ENCODE peak calls at places on chromosomes 1 and 21, in five cellular contexts. F is neural progenitor cell, V is colonic mucosa, N is GM23248, H is mesenchymal stem cell. L is an unnamed sample. For H3K36me3, the result is how much of the 10 kb centered on the place peaks cover.

GRCh38 chr1:74937176-74937575 is 197.0 kb upstream of the LHX8 start:
- DNase-seq in V (no peak), F (no peak), H (no peak), N (no peak), L (no peak)

GRCh38 chr1:84143796-84144565 is at the start of gene PRKACB:
- DNase-seq in H (peak), N (peak), V (no peak), F (no peak), L (no peak)

GRCh38 chr21:26506951-26507350 is 66.1 kb downstream of the CYYR1 start:
- DNase-seq in V (no peak), N (peak), H (peak), F (no peak), L (no peak)

GRCh38 chr1:74771913-74772515 is 39.1 kb downstream of the TYW3 start:
- DNase-seq in H (peak), N (peak), F (peak), V (no peak), L (no peak)

GRCh38 chr1:86325264-86325663 is 70.9 kb downstream of the ODF2L start:
- DNase-seq in H (no peak), V (no peak), F (no peak), N (no peak), L (no peak)

GRCh38 chr21:38310619-38311018 is 53.8 kb downstream of the KCNJ15 start:
- DNase-seq in H (peak), N (peak), F (no peak), V (no peak), L (no peak)

GRCh38 chr1:95117207-95118018 is at the start of gene TLCD4:
- DNase-seq in H (peak), F (peak), N (peak), V (peak), L (peak)

GRCh38 chr1:13948851-13949490 is 249.0 kb downstream of the PRDM2 start:
- DNase-seq in N (peak), F (no peak), H (no peak), V (no peak), L (no peak)

GRCh38 chr1:184535191-184535970 is 148.6 kb downstream of the C1orf21 start:
- DNase-seq in V (no peak), H (peak), N (peak), F (no peak), L (no peak)

GRCh38 chr1:110605901-110606783 is at the start of gene KCNA2:
- DNase-seq in V (no peak), F (peak), N (peak), H (peak), L (peak)

GRCh38 chr1:106620521-106620954 is 435.9 kb upstream of the PRMT6 start:
- DNase-seq in N (peak), H (no peak), V (no peak), F (no peak), L (peak)

GRCh38 chr1:233569636-233570035 is 44.3 kb upstream of the KCNK1 start:
- DNase-seq in N (peak), V (no peak), F (no peak), H (no peak), L (no peak)

GRCh38 chr1:33257388-33257758 is 1.1 kb downstream of the ZNF362 start:
- DNase-seq in N (peak), H (no peak), V (peak), F (no peak), L (no peak)

GRCh38 chr1:2380816-2381591 is 10.3 kb downstream of the MORN1 start:
- DNase-seq in N (no peak), F (no peak), V (no peak), H (no peak), L (no peak)

DNA sequence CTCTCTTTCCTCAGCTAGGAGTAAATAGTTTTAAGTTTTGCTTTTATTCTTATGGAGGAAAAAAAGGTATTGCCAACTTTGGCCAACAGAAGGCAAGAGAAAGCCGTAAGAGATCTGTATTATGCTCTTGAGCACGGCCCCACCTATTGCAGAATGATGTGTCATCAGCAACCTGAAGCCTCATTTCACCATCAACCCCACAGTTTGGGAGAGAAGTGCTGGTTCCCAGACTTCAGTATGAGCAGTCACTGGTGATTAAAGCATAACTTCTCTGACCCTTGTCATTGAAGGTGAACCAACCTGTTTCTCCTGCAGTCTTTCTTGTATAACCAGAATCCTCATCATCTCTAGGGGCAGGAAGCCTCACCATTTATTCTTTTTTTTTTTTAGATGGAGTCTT is 100.2 kb downstream of the SIPA1L2 start:
- DNase-seq in N (no peak), V (no peak), F (no peak), H (no peak), L (no peak)
- H3K9ac ChIP-seq in N (no peak), V (no peak), F (no peak), H (no peak), L (no peak)

GRCh38 chr1:21249940-21250493 is 40.2 kb downstream of the ECE1 start:
- DNase-seq in H (no peak), V (no peak), F (no peak), N (no peak), L (no peak)
- H3K36me3 ChIP-seq in H (half or more), V (under half), F (under half), N (under half), L (under half)

GRCh38 chr1:82848043-82848442 is 1047.3 kb downstream of the ADGRL2 start:
- DNase-seq in N (no peak), V (no peak), F (peak), H (no peak), L (no peak)

GRCh38 chr1:82840192-82840591 is 1039.5 kb downstream of the ADGRL2 start:
- DNase-seq in H (no peak), V (no peak), F (no peak), N (no peak), L (no peak)

GRCh38 chr1:82845371-82845770 is 1044.6 kb downstream of the ADGRL2 start:
- DNase-seq in N (no peak), H (no peak), V (no peak), F (peak), L (no peak)
- H3K9ac ChIP-seq in N (no peak), H (no peak), V (no peak), F (no peak), L (no peak)

DNA sequence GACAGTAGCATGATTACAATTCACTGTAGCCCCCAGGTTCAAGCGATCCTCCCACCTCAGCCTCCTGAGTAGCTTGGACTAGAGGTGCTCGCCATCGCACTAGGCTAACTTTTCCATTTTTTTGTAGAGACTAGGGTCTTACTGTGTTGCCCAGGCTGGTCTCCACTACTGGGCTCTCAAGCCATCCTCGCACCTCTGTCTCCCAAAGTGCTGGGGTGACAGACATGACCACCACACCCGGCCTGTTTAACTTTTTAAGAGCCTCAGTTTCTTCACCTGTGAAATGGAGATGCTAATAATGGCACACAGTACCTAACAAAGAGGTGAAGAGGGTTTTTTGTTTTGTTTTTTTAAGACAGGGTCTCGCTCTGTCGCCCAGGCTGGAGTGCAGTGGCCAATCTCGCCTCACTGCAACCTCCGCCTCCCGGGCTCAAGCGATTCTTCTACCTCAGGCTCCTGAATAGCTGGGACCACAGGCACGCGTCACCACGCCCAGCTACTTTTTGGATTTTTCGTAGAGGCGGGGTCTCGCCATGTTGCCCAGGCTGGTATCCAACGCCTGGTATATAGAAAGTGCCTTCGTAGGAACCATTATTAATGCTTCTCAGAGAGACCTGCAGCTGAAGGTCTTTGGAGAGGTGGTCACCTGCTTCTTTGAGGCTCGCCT is 637 bp downstream of the PMVK start:
- DNase-seq in N (no peak), H (no peak), F (no peak), V (no peak), L (no peak)
- H3K36me3 ChIP-seq in N (under half), H (under half), F (under half), V (under half), L (under half)